ENCODE peak calls at places on chromosomes 3 and 15, in five cellular contexts. P, B, J, Y and M are unnamed samples.
A peak's percentile ranks its signal among the peaks of the same experiment; 100 is the strongest.

GRCh38 chr3:159252772-159253384 is 451.0 kb downstream of the MFSD1 start:
- DNase-seq in P (no peak), B (peak; percentile 54), J (peak; percentile 36), Y (no peak), M (no peak)

GRCh38 chr15:80712956-80713355 is 17.8 kb downstream of the ABHD17C start:
- DNase-seq in P (no peak), B (no peak), J (no peak), Y (no peak), M (no peak)

GRCh38 chr3:134650431-134651346 is at the start of gene KY:
- DNase-seq in P (no peak), B (peak; percentile 21), J (no peak), Y (no peak), M (no peak)

GRCh38 chr3:29152379-29152778 is 128.5 kb upstream of the RBMS3 start:
- DNase-seq in P (no peak), B (no peak), J (no peak), Y (no peak), M (no peak)

GRCh38 chr3:52679139-52679538 is 6.6 kb downstream of the PBRM1 start:
- DNase-seq in P (no peak), B (no peak), J (no peak), Y (no peak), M (no peak)

GRCh38 chr3:132867526-132867925 is 145.3 kb upstream of the NPHP3 start:
- DNase-seq in P (no peak), B (no peak), J (no peak), Y (no peak), M (no peak)

GRCh38 chr3:44355634-44356033 is 17.1 kb downstream of the TCAIM start:
- DNase-seq in P (no peak), B (peak; percentile 64), J (peak; percentile 41), Y (peak; percentile 25), M (peak; percentile 77)

GRCh38 chr15:46786886-46787285 is 930.4 kb upstream of the SEMA6D start:
- DNase-seq in P (no peak), B (no peak), J (no peak), Y (no peak), M (no peak)

GRCh38 chr3:80190051-80190450 is 422.3 kb upstream of the ROBO1 start:
- DNase-seq in P (no peak), B (peak; percentile 1), J (peak; percentile 5), Y (no peak), M (peak; percentile 87)

GRCh38 chr3:42961633-42962032 is 17.5 kb upstream of the GASK1A start:
- DNase-seq in P (no peak), B (peak; percentile 42), J (peak; percentile 37), Y (peak; percentile 29), M (peak; percentile 7)

GRCh38 chr3:59808431-59808830 is 758.6 kb upstream of the CFAP20DC start:
- DNase-seq in P (no peak), B (no peak), J (no peak), Y (no peak), M (no peak)

GRCh38 chr3:78687520-78687919 is 1080.3 kb downstream of the ROBO1 start:
- DNase-seq in P (no peak), B (no peak), J (no peak), Y (no peak), M (no peak)

GRCh38 chr15:85831415-85832113 is 36.8 kb upstream of the KLHL25 start:
- DNase-seq in P (peak; percentile 80), B (peak; percentile 48), J (peak; percentile 37), Y (peak; percentile 65), M (no peak)

GRCh38 chr3:10169000-10169496 is 4.3 kb downstream of the IRAK2 start:
- DNase-seq in P (peak; percentile 4), B (no peak), J (no peak), Y (no peak), M (no peak)

GRCh38 chr3:23406576-23406975 is 203.4 kb downstream of the UBE2E2 start:
- DNase-seq in P (no peak), B (peak; percentile 23), J (no peak), Y (no peak), M (no peak)

GRCh38 chr3:51982352-51982837 is 940 bp upstream of the ACY1 start:
- DNase-seq in P (no peak), B (no peak), J (no peak), Y (no peak), M (no peak)

GRCh38 chr15:73691398-73691797 is 7.2 kb downstream of the CD276 start:
- DNase-seq in P (no peak), B (peak; percentile 71), J (no peak), Y (peak; percentile 88), M (peak; percentile 83)

GRCh38 chr3:101203411-101203810 is 117.0 kb downstream of the IMPG2 start:
- DNase-seq in P (no peak), B (no peak), J (no peak), Y (no peak), M (peak; percentile 27)

GRCh38 chr3:150232992-150233451 is 175.1 kb upstream of the TSC22D2 start:
- DNase-seq in P (no peak), B (no peak), J (no peak), Y (no peak), M (no peak)

GRCh38 chr15:41494190-41494921 is 682 bp downstream of the ITPKA start:
- DNase-seq in P (peak; percentile 82), B (no peak), J (no peak), Y (no peak), M (no peak)
- TF ChIP-seq CTCF in P (no peak), B (no peak), J (no peak), Y (no peak), M (no peak)

GRCh38 chr3:14699643-14700042 is 24.7 kb downstream of the C3orf20 start:
- DNase-seq in P (no peak), B (no peak), J (no peak), Y (no peak), M (no peak)

GRCh38 chr3:14700891-14701290 is 25.9 kb downstream of the C3orf20 start:
- DNase-seq in P (no peak), B (no peak), J (no peak), Y (no peak), M (no peak)

GRCh38 chr3:14703791-14704190 is 28.9 kb downstream of the C3orf20 start:
- DNase-seq in P (no peak), B (no peak), J (no peak), Y (no peak), M (no peak)

GRCh38 chr3:14701676-14702075 is 26.7 kb downstream of the C3orf20 start:
- DNase-seq in P (no peak), B (no peak), J (no peak), Y (no peak), M (no peak)

GRCh38 chr3:14703128-14703750 is 28.3 kb downstream of the C3orf20 start:
- DNase-seq in P (no peak), B (no peak), J (no peak), Y (no peak), M (no peak)
- H3K4me3 ChIP-seq in P (no peak overlapping the region), B (no peak overlapping the region), J (no peak overlapping the region), Y (no peak overlapping the region), M (no peak overlapping the region)

GRCh38 chr15:39887832-39888231 is 32.2 kb downstream of the GPR176 start:
- DNase-seq in P (no peak), B (peak; percentile 40), J (no peak), Y (peak; percentile 41), M (no peak)
- TF ChIP-seq CTCF in P (peak; percentile 24), B (peak; percentile 44), J (peak; percentile 43), Y (peak; percentile 31), M (peak; percentile 51)

DNA sequence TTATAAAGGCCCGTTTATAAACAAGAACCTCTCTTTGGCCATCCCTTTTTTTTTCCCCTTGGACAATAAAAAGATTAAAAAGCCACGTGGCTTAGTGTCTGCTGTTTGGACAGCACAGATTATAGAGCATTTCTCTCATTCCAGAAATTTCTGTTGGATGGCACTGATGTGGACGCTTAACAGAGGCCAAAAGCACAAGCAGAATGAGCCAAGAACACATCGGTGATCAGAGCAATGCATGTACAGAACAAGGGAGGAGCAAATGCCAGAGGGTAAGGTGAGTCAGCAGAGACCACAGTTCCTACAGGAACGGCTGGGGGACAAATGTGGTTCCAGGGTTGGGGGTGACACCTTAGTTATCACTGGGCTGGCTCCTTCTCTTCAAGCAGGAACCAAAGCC is 30.3 kb upstream of the CTNNB1 start:
- DNase-seq in P (no peak), B (no peak), J (no peak), Y (no peak), M (no peak)
- H3K4me3 ChIP-seq in P (no peak overlapping the region), B (no peak overlapping the region), J (no peak overlapping the region), Y (no peak overlapping the region), M (no peak overlapping the region)

GRCh38 chr3:14913071-14913925 is 34.1 kb upstream of the NR2C2 start:
- DNase-seq in P (no peak), B (no peak), J (no peak), Y (no peak), M (no peak)

GRCh38 chr3:14911651-14912050 is 35.7 kb upstream of the NR2C2 start:
- DNase-seq in P (no peak), B (no peak), J (no peak), Y (no peak), M (no peak)

GRCh38 chr3:14915636-14916222 is 31.7 kb upstream of the NR2C2 start:
- DNase-seq in P (no peak), B (no peak), J (no peak), Y (no peak), M (no peak)

GRCh38 chr3:14914777-14915113 is 32.6 kb upstream of the NR2C2 start:
- DNase-seq in P (no peak), B (no peak), J (no peak), Y (no peak), M (no peak)

DNA sequence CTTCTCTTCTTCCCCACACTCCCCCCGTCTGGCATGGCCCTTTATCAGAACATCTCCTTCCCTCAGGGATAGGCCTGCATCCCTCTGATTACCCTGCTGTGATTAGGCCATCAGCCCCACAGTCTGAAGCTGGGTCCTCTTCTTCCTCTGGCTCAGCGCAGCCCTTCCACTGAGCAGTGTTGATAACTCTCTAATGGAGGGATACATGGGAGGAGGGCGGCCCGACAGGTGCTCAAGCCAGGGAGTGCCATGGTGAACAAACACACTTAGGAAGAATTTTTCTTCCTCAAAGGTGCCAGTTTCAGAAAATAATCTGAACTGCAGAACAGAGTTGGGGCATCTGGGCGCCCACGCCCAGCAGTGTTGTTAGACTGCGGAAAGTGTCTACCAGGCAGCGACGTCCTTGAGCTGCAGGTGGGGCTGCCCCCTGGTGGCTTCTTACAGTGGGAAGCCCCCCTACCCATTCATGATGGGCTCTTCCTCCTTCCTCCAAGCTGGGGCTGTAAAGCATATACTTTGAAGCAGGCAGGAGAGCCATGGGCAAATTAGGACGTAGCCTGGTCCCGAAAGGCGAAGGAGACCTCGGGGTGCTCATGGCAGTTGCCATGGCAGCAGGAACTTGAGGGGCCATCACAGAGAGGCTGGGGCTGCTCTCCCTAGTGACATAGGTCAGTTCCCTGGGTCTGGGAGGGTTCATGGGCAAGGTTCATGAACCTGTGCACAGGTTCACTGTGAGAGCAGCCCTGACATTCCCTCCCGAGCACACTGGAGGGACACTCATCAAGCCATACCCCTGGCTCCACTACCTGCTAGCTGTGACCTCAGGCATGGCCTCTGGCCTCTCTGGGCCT is 33.2 kb upstream of the NR2C2 start:
- DNase-seq in P (no peak), B (no peak), J (no peak), Y (no peak), M (no peak)
- TF ChIP-seq CTCF in P (no peak), B (no peak), J (no peak), Y (no peak), M (peak; percentile 17)